ENCODE peak calls at places on chromosomes 7 and 10, in four cellular contexts. R is OCI-LY7, G is GM23248, U is GM23338. K is an unnamed sample. For H3K4me1, the result is how much of the 10 kb centered on the place peaks cover.

GRCh38 chr7:37921340-37921805 is 933 bp downstream of the EPDR1 start:
- DNase-seq in G (peak), R (no peak), U (peak), K (peak)

GRCh38 chr7:157412021-157412443 is 75.2 kb downstream of the DNAJB6 start:
- DNase-seq in R (no peak), G (peak), U (no peak), K (peak)

GRCh38 chr10:79001082-79001885 is 67.5 kb upstream of the ZMIZ1 start:
- DNase-seq in G (peak), U (no peak), R (no peak), K (peak)

GRCh38 chr7:117673839-117674238 is 194.0 kb downstream of the CFTR start:
- DNase-seq in U (no peak), R (peak), G (peak), K (peak)

GRCh38 chr7:148856035-148856881 is 27.8 kb downstream of the EZH2 start:
- DNase-seq in U (peak), R (peak), G (peak), K (peak)

GRCh38 chr7:85184599-85185354 is 2.1 kb downstream of the SEMA3D start:
- DNase-seq in R (no peak), G (peak), U (peak), K (peak)

GRCh38 chr7:151244156-151244870 is 4.2 kb downstream of the SMARCD3 start:
- DNase-seq in R (peak), G (peak), U (peak), K (peak)

GRCh38 chr7:151045262-151045661 is 3.1 kb upstream of the ASIC3 start:
- DNase-seq in R (no peak), G (no peak), U (no peak), K (no peak)

GRCh38 chr10:79055892-79056291 is 12.9 kb upstream of the ZMIZ1 start:
- DNase-seq in R (no peak), G (no peak), U (no peak), K (no peak)

GRCh38 chr10:119222531-119222930 is 15.2 kb downstream of the GRK5 start:
- DNase-seq in G (no peak), U (no peak), R (no peak), K (no peak)

GRCh38 chr10:69409968-69410367 is 6.8 kb downstream of the TACR2 start:
- DNase-seq in G (peak), R (peak), U (no peak), K (no peak)

GRCh38 chr7:68246189-68246633 is 1249.6 kb downstream of the TYW1 start:
- DNase-seq in R (no peak), G (no peak), U (peak), K (peak)

GRCh38 chr7:2071133-2071832 is 161.5 kb downstream of the MAD1L1 start:
- DNase-seq in G (no peak), U (peak), R (no peak), K (no peak)

GRCh38 chr7:116566666-116567065 is 41.8 kb downstream of the CAV1 start:
- DNase-seq in G (no peak), R (no peak), U (no peak), K (no peak)

GRCh38 chr7:76247938-76248337 is 46.2 kb downstream of the SRRM3 start:
- DNase-seq in G (no peak), U (no peak), R (no peak), K (no peak)

GRCh38 chr7:76241141-76241540 is 39.4 kb downstream of the SRRM3 start:
- DNase-seq in R (no peak), G (no peak), U (no peak), K (no peak)

GRCh38 chr7:76246804-76247389 is 45.2 kb downstream of the SRRM3 start:
- DNase-seq in U (no peak), G (no peak), R (no peak), K (no peak)

GRCh38 chr7:76244781-76245391 is 43.2 kb downstream of the SRRM3 start:
- DNase-seq in G (no peak), U (no peak), R (no peak), K (no peak)
- TF ChIP-seq EZH2phosphoT487 in G (no peak), U (no peak), R (no peak), K (no peak)

GRCh38 chr10:22618081-22618785 is 96.1 kb downstream of the PIP4K2A start:
- DNase-seq in U (no peak), G (peak), R (no peak), K (peak)
- H3K4me1 ChIP-seq in U (half or more), G (half or more), R (under half), K (half or more)

GRCh38 chr7:141344153-141344935 is 206.9 kb upstream of the AGK start:
- DNase-seq in U (no peak), R (no peak), G (no peak), K (no peak)
- TF ChIP-seq EZH2phosphoT487 in U (no peak), R (no peak), G (no peak), K (no peak)

DNA sequence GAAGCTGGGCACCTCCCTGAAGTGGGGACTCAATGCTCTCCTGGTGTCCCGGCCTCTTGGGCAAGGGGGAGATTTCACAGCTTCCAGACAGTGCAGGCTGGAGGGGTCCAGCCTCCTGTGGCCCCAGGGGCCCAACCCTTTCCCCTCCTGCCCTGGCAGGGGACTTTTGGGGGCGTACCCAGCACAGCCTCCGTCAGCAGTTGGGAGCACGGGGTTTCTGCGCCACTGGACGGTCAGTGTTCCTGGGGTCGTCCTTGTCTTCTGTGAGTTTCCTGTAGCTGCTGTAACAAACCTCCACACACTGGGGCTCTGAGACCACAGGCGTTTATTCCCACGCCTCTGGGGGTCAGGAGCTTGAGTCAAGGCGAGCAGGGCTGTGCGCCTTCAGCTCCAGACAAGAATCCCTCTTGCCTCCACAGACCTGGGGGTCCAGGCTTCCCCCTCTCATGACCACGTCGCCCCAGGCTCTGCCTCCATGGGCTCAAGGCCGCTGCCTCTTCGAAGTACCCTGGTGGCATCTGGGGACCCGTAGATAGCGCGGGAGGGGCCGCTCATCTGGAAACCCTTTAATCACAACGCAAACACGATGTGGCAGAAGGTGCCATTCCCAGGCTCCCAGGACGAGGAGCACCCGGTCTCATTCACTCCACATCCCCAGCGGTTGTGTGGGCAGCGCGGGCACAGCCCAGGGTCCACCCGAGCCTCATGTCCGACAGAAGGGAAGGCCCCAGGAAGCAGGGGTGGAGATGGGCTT is 14.0 kb downstream of the PWWP2B start:
- DNase-seq in U (no peak), G (no peak), R (no peak), K (no peak)
- H3K4me1 ChIP-seq in U (under half), G (under half), R (under half), K (under half)

DNA sequence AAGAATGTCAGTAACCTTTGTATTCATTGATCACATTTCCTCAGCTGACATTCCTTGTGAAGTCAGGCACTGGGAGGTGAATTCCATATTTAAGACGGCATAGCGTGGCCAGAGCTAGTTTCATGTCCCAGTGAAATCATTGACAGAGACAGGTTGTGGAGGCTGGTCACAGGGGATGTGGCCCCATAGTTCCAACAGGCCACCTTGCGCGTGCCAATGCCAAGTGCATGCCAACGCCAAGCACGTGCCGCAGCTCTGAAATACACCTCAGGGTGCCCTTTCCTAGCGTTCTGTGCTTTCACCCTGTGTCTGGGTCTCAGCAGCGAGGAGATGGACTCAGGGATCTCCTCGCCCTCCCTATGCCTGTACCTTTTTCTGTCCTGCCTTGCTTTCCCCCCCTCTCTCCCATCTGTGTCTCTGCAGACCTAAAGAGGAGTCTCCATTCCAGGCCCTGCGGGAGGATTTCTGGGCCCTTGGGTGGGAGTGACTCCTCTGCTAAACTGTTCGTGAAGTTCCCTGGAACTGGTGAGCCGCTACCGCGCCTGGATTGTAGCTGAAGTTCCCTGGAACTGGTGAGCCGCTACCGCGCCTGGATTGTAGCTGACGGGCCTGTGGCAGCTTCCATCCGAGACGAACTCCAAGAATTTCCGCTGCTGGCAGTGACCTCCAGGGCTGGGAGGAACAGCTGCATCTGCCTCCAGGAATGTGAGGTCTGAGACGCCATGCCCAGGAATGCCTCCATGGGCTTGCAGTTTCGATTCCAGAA is 19.7 kb downstream of the AQP1 start:
- DNase-seq in R (no peak), U (peak), G (peak), K (no peak)
- TF ChIP-seq EZH2phosphoT487 in R (no peak), U (no peak), G (no peak), K (no peak)